ENCODE peak calls at places on chromosomes 16 and 17, in five cellular contexts. One of them, this sample, is unnamed.

GRCh38 chr16:354971-355441 is 2.5 kb upstream of the AXIN1 start:
- DNase-seq in WTC11: no peak
- DNase-seq in thoracic aorta: no peak
- DNase-seq in omental fat pad: no peak
- DNase-seq in AG10803: no peak
- DNase-seq in this sample: no peak

GRCh38 chr17:5325851-5326250 is 43.8 kb downstream of the RABEP1 start:
- DNase-seq in WTC11: no peak
- DNase-seq in thoracic aorta: no peak
- DNase-seq in omental fat pad: no peak
- DNase-seq in AG10803: no peak
- DNase-seq in this sample: no peak

GRCh38 chr17:57915532-57915931 is 39.7 kb downstream of the CUEDC1 start:
- DNase-seq in WTC11: no peak
- DNase-seq in thoracic aorta: no peak
- DNase-seq in omental fat pad: no peak
- DNase-seq in AG10803: no peak
- DNase-seq in this sample: no peak

GRCh38 chr17:50604470-50604869 is 30.2 kb upstream of the ABCC3 start:
- DNase-seq in WTC11: peak
- DNase-seq in thoracic aorta: no peak
- DNase-seq in omental fat pad: no peak
- DNase-seq in AG10803: peak
- DNase-seq in this sample: no peak

GRCh38 chr17:11814655-11815262 is 182.5 kb downstream of the ZNF18 start:
- DNase-seq in WTC11: no peak
- DNase-seq in thoracic aorta: no peak
- DNase-seq in omental fat pad: no peak
- DNase-seq in AG10803: no peak
- DNase-seq in this sample: no peak

GRCh38 chr16:60230666-60231065 is 1496.5 kb upstream of the GOT2 start:
- DNase-seq in WTC11: no peak
- DNase-seq in thoracic aorta: no peak
- DNase-seq in omental fat pad: no peak
- DNase-seq in AG10803: peak
- DNase-seq in this sample: no peak

GRCh38 chr17:27625856-27626255 is 5.1 kb upstream of the LGALS9 start:
- DNase-seq in WTC11: no peak
- DNase-seq in thoracic aorta: no peak
- DNase-seq in omental fat pad: no peak
- DNase-seq in AG10803: no peak
- DNase-seq in this sample: no peak

GRCh38 chr17:38800237-38800760 is 943 bp upstream of the PIP4K2B start:
- DNase-seq in WTC11: no peak
- DNase-seq in thoracic aorta: no peak
- DNase-seq in omental fat pad: no peak
- DNase-seq in AG10803: no peak
- DNase-seq in this sample: no peak

GRCh38 chr16:78705694-78706093 is 606.2 kb downstream of the WWOX start:
- DNase-seq in WTC11: no peak
- DNase-seq in thoracic aorta: no peak
- DNase-seq in omental fat pad: no peak
- DNase-seq in AG10803: peak
- DNase-seq in this sample: no peak

GRCh38 chr17:38333635-38334295 is 10.0 kb downstream of the GPR179 start:
- DNase-seq in WTC11: peak
- DNase-seq in thoracic aorta: no peak
- DNase-seq in omental fat pad: no peak
- DNase-seq in AG10803: no peak
- DNase-seq in this sample: no peak

GRCh38 chr17:39800540-39800939 is 62.8 kb downstream of the GRB7 start:
- DNase-seq in WTC11: no peak
- DNase-seq in thoracic aorta: no peak
- DNase-seq in omental fat pad: no peak
- DNase-seq in AG10803: no peak
- DNase-seq in this sample: no peak
- TF ChIP-seq CTCF in WTC11: no peak
- TF ChIP-seq CTCF in thoracic aorta: no peak
- TF ChIP-seq CTCF in omental fat pad: no peak
- TF ChIP-seq CTCF in AG10803: no peak
- TF ChIP-seq CTCF in this sample: no peak

GRCh38 chr16:52861614-52862022 is 191.1 kb downstream of the CHD9NB start:
- DNase-seq in WTC11: peak
- DNase-seq in thoracic aorta: no peak
- DNase-seq in omental fat pad: no peak
- DNase-seq in AG10803: no peak
- DNase-seq in this sample: no peak
- TF ChIP-seq CTCF in WTC11: peak
- TF ChIP-seq CTCF in thoracic aorta: no peak
- TF ChIP-seq CTCF in omental fat pad: no peak
- TF ChIP-seq CTCF in AG10803: no peak
- TF ChIP-seq CTCF in this sample: peak

GRCh38 chr17:55259684-55260111 is 5.1 kb upstream of the HLF start:
- DNase-seq in WTC11: no peak
- DNase-seq in thoracic aorta: no peak
- DNase-seq in omental fat pad: no peak
- DNase-seq in AG10803: no peak
- DNase-seq in this sample: no peak
- TF ChIP-seq CTCF in WTC11: no peak
- TF ChIP-seq CTCF in thoracic aorta: no peak
- TF ChIP-seq CTCF in omental fat pad: no peak
- TF ChIP-seq CTCF in AG10803: no peak
- TF ChIP-seq CTCF in this sample: no peak

DNA sequence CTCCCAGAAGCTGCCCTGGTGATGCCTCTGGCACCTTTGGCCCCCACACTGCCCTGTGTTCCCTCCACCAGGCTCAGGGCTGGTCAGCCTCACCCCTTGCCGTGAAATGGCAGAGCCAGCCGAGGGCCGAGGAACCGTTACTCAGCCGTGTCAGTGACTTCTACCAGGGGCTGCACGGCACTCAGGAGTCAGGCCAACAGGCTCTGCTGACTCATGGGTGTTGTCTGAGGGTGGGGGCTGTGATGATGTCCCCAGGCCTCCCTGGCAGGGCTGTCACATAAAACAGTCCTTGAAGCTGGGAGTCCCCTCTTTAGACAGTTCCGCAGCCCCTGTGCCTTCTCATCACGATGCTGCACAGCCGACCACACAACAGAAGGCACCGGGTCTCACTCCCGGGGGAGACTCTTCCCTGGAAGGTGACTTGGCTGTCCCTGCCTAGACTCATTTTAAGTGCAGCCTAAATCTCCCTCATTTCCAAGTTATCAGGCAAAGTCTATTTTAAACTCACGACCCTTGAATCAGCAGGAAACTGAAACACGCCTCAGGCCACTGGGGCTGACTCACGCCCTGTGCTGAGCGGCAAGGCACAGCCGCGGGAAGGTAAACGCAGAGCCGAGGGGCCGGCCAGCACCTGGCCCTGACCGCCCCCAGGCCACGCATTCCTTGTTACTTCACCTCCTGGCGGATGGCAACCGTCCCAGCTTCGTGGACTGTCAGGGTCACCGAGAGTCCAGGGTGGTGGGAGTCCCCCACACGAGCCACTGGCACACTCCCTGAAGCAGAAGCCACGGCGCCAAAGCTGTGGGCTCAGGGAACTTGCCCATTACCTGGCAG is 102.6 kb downstream of the ZNF778 start:
- DNase-seq in WTC11: no peak
- DNase-seq in thoracic aorta: peak
- DNase-seq in omental fat pad: no peak
- DNase-seq in AG10803: peak
- DNase-seq in this sample: no peak
- TF ChIP-seq CTCF in WTC11: no peak
- TF ChIP-seq CTCF in thoracic aorta: no peak
- TF ChIP-seq CTCF in omental fat pad: no peak
- TF ChIP-seq CTCF in AG10803: no peak
- TF ChIP-seq CTCF in this sample: no peak

GRCh38 chr16:49704586-49705155 is 151.2 kb downstream of the ZNF423 start:
- DNase-seq in WTC11: no peak
- DNase-seq in thoracic aorta: no peak
- DNase-seq in omental fat pad: no peak
- DNase-seq in AG10803: no peak
- DNase-seq in this sample: no peak
- TF ChIP-seq CTCF in WTC11: no peak
- TF ChIP-seq CTCF in thoracic aorta: no peak
- TF ChIP-seq CTCF in omental fat pad: no peak
- TF ChIP-seq CTCF in AG10803: no peak
- TF ChIP-seq CTCF in this sample: no peak

DNA sequence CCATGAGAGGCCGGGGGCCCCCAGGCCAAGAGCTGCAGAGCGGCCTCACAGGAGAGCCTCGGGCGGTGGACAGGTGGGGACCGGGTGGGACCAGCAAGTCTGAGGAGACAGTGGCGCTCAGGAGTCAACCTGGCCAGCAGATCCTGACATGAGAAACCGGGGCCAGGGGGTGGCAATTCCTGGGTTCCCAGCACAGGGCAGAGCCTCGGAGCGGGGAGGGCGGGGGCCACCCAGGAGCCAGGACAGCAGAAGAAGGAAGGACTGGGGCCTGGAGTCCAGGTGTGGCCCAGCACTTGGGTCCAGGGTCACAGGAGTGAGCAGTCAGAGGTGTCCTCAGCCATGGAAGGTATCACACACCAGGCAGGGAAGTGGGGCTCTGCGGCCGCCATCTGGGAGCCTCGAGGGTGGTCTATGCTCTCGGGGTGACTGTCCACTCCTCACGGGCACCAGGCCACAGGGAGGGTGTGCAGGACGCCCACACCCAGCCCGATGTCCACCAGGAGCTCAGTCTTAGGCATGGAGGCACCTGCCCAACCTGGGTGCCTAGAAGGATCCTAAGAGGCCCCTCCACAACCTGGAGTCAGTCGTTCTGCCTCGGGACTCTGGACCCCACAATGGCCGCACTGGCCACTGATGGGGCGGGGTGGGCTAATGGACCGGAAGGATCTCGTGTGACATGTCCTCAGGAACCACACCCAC is 29.1 kb downstream of the PIEZO1 start:
- DNase-seq in WTC11: no peak
- DNase-seq in thoracic aorta: no peak
- DNase-seq in omental fat pad: no peak
- DNase-seq in AG10803: no peak
- DNase-seq in this sample: no peak
- TF ChIP-seq CTCF in WTC11: no peak
- TF ChIP-seq CTCF in thoracic aorta: no peak
- TF ChIP-seq CTCF in omental fat pad: no peak
- TF ChIP-seq CTCF in AG10803: no peak
- TF ChIP-seq CTCF in this sample: no peak

GRCh38 chr16:27223226-27223610 is 19.9 kb downstream of the KDM8 start:
- DNase-seq in WTC11: no peak
- DNase-seq in thoracic aorta: no peak
- DNase-seq in omental fat pad: no peak
- DNase-seq in AG10803: no peak
- DNase-seq in this sample: no peak
- TF ChIP-seq CTCF in WTC11: no peak
- TF ChIP-seq CTCF in thoracic aorta: no peak
- TF ChIP-seq CTCF in omental fat pad: no peak
- TF ChIP-seq CTCF in AG10803: no peak
- TF ChIP-seq CTCF in this sample: no peak